ENCODE peak calls at places on chromosome 15, in six cellular contexts. One of them, this sample, is unnamed.

GRCh38 chr15:62452016-62452415 is 286.9 kb upstream of the C2CD4B start:
- DNase-seq in IMR-90: no peak
- DNase-seq in astrocyte of the hippocampus: no peak
- DNase-seq in aorta: no peak
- DNase-seq in AG04450: no peak
- DNase-seq in GM12865: no peak
- DNase-seq in this sample: no peak

GRCh38 chr15:38455096-38455495 is 1.2 kb downstream of the FAM98B start:
- DNase-seq in IMR-90: peak
- DNase-seq in astrocyte of the hippocampus: no peak
- DNase-seq in aorta: no peak
- DNase-seq in AG04450: no peak
- DNase-seq in GM12865: no peak
- DNase-seq in this sample: peak

GRCh38 chr15:30065025-30065801 is 17.5 kb upstream of the GOLGA8J start:
- DNase-seq in IMR-90: peak
- DNase-seq in astrocyte of the hippocampus: peak
- DNase-seq in aorta: no peak
- DNase-seq in AG04450: peak
- DNase-seq in GM12865: no peak
- DNase-seq in this sample: peak

GRCh38 chr15:101310508-101310907 is 15.5 kb upstream of the SNRPA1 start:
- DNase-seq in IMR-90: no peak
- DNase-seq in astrocyte of the hippocampus: no peak
- DNase-seq in aorta: no peak
- DNase-seq in AG04450: no peak
- DNase-seq in GM12865: no peak
- DNase-seq in this sample: no peak

GRCh38 chr15:88220443-88221186 is 35.9 kb downstream of the NTRK3 start:
- DNase-seq in IMR-90: no peak
- DNase-seq in astrocyte of the hippocampus: no peak
- DNase-seq in aorta: peak
- DNase-seq in AG04450: no peak
- DNase-seq in GM12865: no peak
- DNase-seq in this sample: no peak

GRCh38 chr15:66598095-66598815 is 32.5 kb upstream of the LCTL start:
- DNase-seq in IMR-90: no peak
- DNase-seq in astrocyte of the hippocampus: no peak
- DNase-seq in aorta: no peak
- DNase-seq in AG04450: no peak
- DNase-seq in GM12865: no peak
- DNase-seq in this sample: no peak

GRCh38 chr15:42059661-42060476 is 34.5 kb downstream of the PLA2G4D start:
- DNase-seq in IMR-90: peak
- DNase-seq in astrocyte of the hippocampus: peak
- DNase-seq in aorta: no peak
- DNase-seq in AG04450: no peak
- DNase-seq in GM12865: peak
- DNase-seq in this sample: peak

GRCh38 chr15:77898811-77899730 is 178.4 kb downstream of the TBC1D2B start:
- DNase-seq in IMR-90: no peak
- DNase-seq in astrocyte of the hippocampus: no peak
- DNase-seq in aorta: no peak
- DNase-seq in AG04450: no peak
- DNase-seq in GM12865: no peak
- DNase-seq in this sample: no peak

GRCh38 chr15:35308802-35309201 is 223.7 kb upstream of the NANOGP8 start:
- DNase-seq in IMR-90: peak
- DNase-seq in astrocyte of the hippocampus: peak
- DNase-seq in aorta: peak
- DNase-seq in AG04450: peak
- DNase-seq in GM12865: no peak
- DNase-seq in this sample: peak

GRCh38 chr15:40047413-40048154 is 8.6 kb upstream of the SRP14 start:
- DNase-seq in IMR-90: peak
- DNase-seq in astrocyte of the hippocampus: peak
- DNase-seq in aorta: peak
- DNase-seq in AG04450: no peak
- DNase-seq in GM12865: peak
- DNase-seq in this sample: peak

GRCh38 chr15:97084650-97085049 is 754.1 kb downstream of the NR2F2 start:
- DNase-seq in IMR-90: no peak
- DNase-seq in astrocyte of the hippocampus: peak
- DNase-seq in aorta: no peak
- DNase-seq in AG04450: no peak
- DNase-seq in GM12865: no peak
- DNase-seq in this sample: peak

GRCh38 chr15:68699881-68700394 is 120.8 kb downstream of the ANP32A start:
- DNase-seq in IMR-90: no peak
- DNase-seq in astrocyte of the hippocampus: no peak
- DNase-seq in aorta: peak
- DNase-seq in AG04450: no peak
- DNase-seq in GM12865: no peak
- DNase-seq in this sample: no peak

GRCh38 chr15:99232740-99233139 is 16.6 kb downstream of the TTC23 start:
- DNase-seq in IMR-90: no peak
- DNase-seq in astrocyte of the hippocampus: no peak
- DNase-seq in aorta: no peak
- DNase-seq in AG04450: no peak
- DNase-seq in GM12865: no peak
- DNase-seq in this sample: no peak

GRCh38 chr15:42427429-42428223 is 63.3 kb downstream of the ZNF106 start:
- DNase-seq in IMR-90: peak
- DNase-seq in astrocyte of the hippocampus: peak
- DNase-seq in aorta: no peak
- DNase-seq in AG04450: peak
- DNase-seq in GM12865: no peak
- DNase-seq in this sample: peak

GRCh38 chr15:80483656-80484055 is 79.5 kb downstream of the ARNT2 start:
- DNase-seq in IMR-90: peak
- DNase-seq in astrocyte of the hippocampus: no peak
- DNase-seq in aorta: no peak
- DNase-seq in AG04450: no peak
- DNase-seq in GM12865: no peak
- DNase-seq in this sample: no peak

GRCh38 chr15:52529289-52529929 is 729 bp upstream of the MYO5A start:
- DNase-seq in IMR-90: no peak
- DNase-seq in astrocyte of the hippocampus: peak
- DNase-seq in aorta: no peak
- DNase-seq in AG04450: no peak
- DNase-seq in GM12865: peak
- DNase-seq in this sample: peak

GRCh38 chr15:90419738-90420487 is 31.9 kb downstream of the IQGAP1 start:
- DNase-seq in IMR-90: peak
- DNase-seq in astrocyte of the hippocampus: peak
- DNase-seq in aorta: no peak
- DNase-seq in AG04450: peak
- DNase-seq in GM12865: peak
- DNase-seq in this sample: peak

GRCh38 chr15:51331141-51331540 is 7.3 kb downstream of the CYP19A1 start:
- DNase-seq in IMR-90: peak
- DNase-seq in astrocyte of the hippocampus: no peak
- DNase-seq in aorta: no peak
- DNase-seq in AG04450: no peak
- DNase-seq in GM12865: no peak
- DNase-seq in this sample: no peak

GRCh38 chr15:101028772-101029438 is 109.7 kb downstream of the LRRK1 start:
- DNase-seq in IMR-90: no peak
- DNase-seq in astrocyte of the hippocampus: no peak
- DNase-seq in aorta: peak
- DNase-seq in AG04450: no peak
- DNase-seq in GM12865: no peak
- DNase-seq in this sample: no peak

GRCh38 chr15:40454904-40455391 is 14.2 kb downstream of the BAHD1 start:
- DNase-seq in IMR-90: peak
- DNase-seq in astrocyte of the hippocampus: peak
- DNase-seq in aorta: no peak
- DNase-seq in AG04450: no peak
- DNase-seq in GM12865: no peak
- DNase-seq in this sample: peak

GRCh38 chr15:70268698-70269251 is 171.1 kb upstream of the TLE3 start:
- DNase-seq in IMR-90: no peak
- DNase-seq in astrocyte of the hippocampus: peak
- DNase-seq in aorta: peak
- DNase-seq in AG04450: no peak
- DNase-seq in GM12865: peak
- DNase-seq in this sample: no peak